ENCODE peak calls at places on chromosomes 4 and X, in nine cellular contexts. J, Y, B, C, D, Q, M, P and E are unnamed samples.

GRCh38 chr4:76571274-76571673 is 136.2 kb downstream of the SHROOM3 start:
- DNase-seq in J (no peak), Y (no peak), B (no peak), C (no peak), D (no peak), Q (no peak), M (no peak), P (no peak), E (no peak)

GRCh38 chrX:74527344-74527743 is 87.1 kb downstream of the RLIM start:
- DNase-seq in J (no peak), Y (no peak), B (no peak), C (no peak), D (no peak), Q (no peak), M (no peak), P (no peak), E (no peak)

GRCh38 chr4:187478292-187479205 is 517.0 kb upstream of the ZFP42 start:
- DNase-seq in J (no peak), Y (no peak), B (no peak), C (peak; percentile 14), D (peak; percentile 91), Q (no peak), M (no peak), P (no peak), E (peak; percentile 94)

GRCh38 chrX:40938418-40938817 is 146.8 kb upstream of the USP9X start:
- DNase-seq in J (peak; percentile 9), Y (no peak), B (peak; percentile 40), C (no peak), D (peak; percentile 48), Q (no peak), M (no peak), P (no peak), E (peak; percentile 67)

GRCh38 chr4:168613869-168614268 is 117.0 kb downstream of the PALLD start:
- DNase-seq in J (no peak), Y (no peak), B (no peak), C (no peak), D (no peak), Q (no peak), M (no peak), P (no peak), E (no peak)

GRCh38 chr4:171813195-171813955 is at the start of gene GALNTL6:
- DNase-seq in J (no peak), Y (no peak), B (no peak), C (no peak), D (no peak), Q (peak; percentile 57), M (no peak), P (no peak), E (no peak)

GRCh38 chr4:104641427-104641826 is 146.7 kb upstream of the CXXC4 start:
- DNase-seq in J (peak; percentile 2), Y (no peak), B (no peak), C (no peak), D (no peak), Q (no peak), M (no peak), P (no peak), E (no peak)

GRCh38 chrX:110145854-110146253 is 142.9 kb downstream of the TMEM164 start:
- DNase-seq in J (peak; percentile 68), Y (peak; percentile 29), B (peak; percentile 3), C (no peak), D (peak; percentile 34), Q (peak; percentile 56), M (peak; percentile 11), P (no peak), E (peak; percentile 27)

GRCh38 chr4:113157086-113157857 is 107.8 kb downstream of the ANK2 start:
- DNase-seq in J (no peak), Y (no peak), B (no peak), C (no peak), D (no peak), Q (no peak), M (no peak), P (no peak), E (no peak)

GRCh38 chr4:64095398-64095797 is 313.9 kb downstream of the TECRL start:
- DNase-seq in J (peak; percentile 36), Y (no peak), B (no peak), C (no peak), D (no peak), Q (no peak), M (no peak), P (no peak), E (no peak)

GRCh38 chrX:39905475-39905889 is 192.3 kb downstream of the BCOR start:
- DNase-seq in J (no peak), Y (peak; percentile 3), B (no peak), C (no peak), D (no peak), Q (peak; percentile 24), M (no peak), P (no peak), E (no peak)

GRCh38 chr4:78704981-78705757 is 71.0 kb upstream of the BMP2K start:
- DNase-seq in J (peak; percentile 25), Y (peak; percentile 1), B (peak; percentile 58), C (no peak), D (peak; percentile 70), Q (no peak), M (no peak), P (no peak), E (peak; percentile 5)

GRCh38 chr4:7196283-7196651 is 3.9 kb downstream of the SORCS2 start:
- DNase-seq in J (no peak), Y (no peak), B (no peak), C (no peak), D (no peak), Q (no peak), M (no peak), P (no peak), E (no peak)

GRCh38 chr4:153115322-153116100 is 88.7 kb upstream of the TRIM2 start:
- DNase-seq in J (peak; percentile 85), Y (peak; percentile 29), B (peak; percentile 81), C (peak; percentile 74), D (peak; percentile 82), Q (peak; percentile 72), M (no peak), P (peak; percentile 63), E (peak; percentile 84)

GRCh38 chr4:94452476-94453300 is 946 bp downstream of the PDLIM5 start:
- DNase-seq in J (peak; percentile 81), Y (peak; percentile 71), B (peak; percentile 85), C (peak; percentile 96), D (peak; percentile 86), Q (peak; percentile 65), M (peak; percentile 27), P (peak; percentile 3), E (peak; percentile 92)

GRCh38 chr4:120755864-120756263 is 166.7 kb downstream of the PRDM5 start:
- DNase-seq in J (no peak), Y (no peak), B (no peak), C (no peak), D (no peak), Q (no peak), M (no peak), P (no peak), E (no peak)

GRCh38 chrX:53379008-53379710 is 43.3 kb downstream of the SMC1A start:
- DNase-seq in J (no peak), Y (no peak), B (no peak), C (no peak), D (no peak), Q (no peak), M (no peak), P (no peak), E (no peak)

GRCh38 chrX:152895121-152895520 is 2.7 kb upstream of the ZNF185 start:
- DNase-seq in J (no peak), Y (no peak), B (no peak), C (no peak), D (no peak), Q (no peak), M (no peak), P (no peak), E (no peak)

GRCh38 chr4:174646326-174646725 is 124.0 kb upstream of the HPGD start:
- DNase-seq in J (no peak), Y (no peak), B (no peak), C (no peak), D (no peak), Q (no peak), M (no peak), P (no peak), E (no peak)

GRCh38 chr4:61301285-61301684 is 101.2 kb downstream of the ADGRL3 start:
- DNase-seq in J (no peak), Y (no peak), B (no peak), C (no peak), D (no peak), Q (no peak), M (peak; percentile 84), P (no peak), E (no peak)

GRCh38 chr4:80189956-80190671 is 7.2 kb upstream of the PRDM8 start:
- DNase-seq in J (no peak), Y (no peak), B (no peak), C (no peak), D (no peak), Q (no peak), M (peak; percentile 54), P (no peak), E (peak; percentile 57)

GRCh38 chrX:107135076-107135964 is 16.7 kb upstream of the RBM41 start:
- DNase-seq in J (peak; percentile 43), Y (peak; percentile 61), B (peak; percentile 74), C (no peak), D (peak; percentile 43), Q (no peak), M (no peak), P (no peak), E (peak; percentile 50)

GRCh38 chr4:183721207-183722081 is 62.4 kb downstream of the TRAPPC11 start:
- DNase-seq in J (no peak), Y (peak; percentile 80), B (peak; percentile 78), C (no peak), D (peak; percentile 36), Q (peak; percentile 85), M (no peak), P (peak; percentile 50), E (no peak)

GRCh38 chrX:30786374-30786773 is 102.7 kb downstream of the TAB3 start:
- DNase-seq in J (peak; percentile 62), Y (no peak), B (no peak), C (no peak), D (no peak), Q (no peak), M (no peak), P (no peak), E (no peak)

GRCh38 chr4:159296061-159296460 is 193.2 kb downstream of the RAPGEF2 start:
- DNase-seq in J (peak; percentile 56), Y (no peak), B (peak; percentile 40), C (no peak), D (peak; percentile 66), Q (no peak), M (no peak), P (no peak), E (peak; percentile 50)

GRCh38 chrX:4787971-4788370 is 1074.5 kb upstream of the PRKX start:
- DNase-seq in J (peak; percentile 4), Y (no peak), B (no peak), C (no peak), D (no peak), Q (no peak), M (no peak), P (no peak), E (no peak)

GRCh38 chrX:106862972-106863688 is 40.0 kb downstream of the RIPPLY1 start:
- DNase-seq in J (no peak), Y (peak; percentile 38), B (no peak), C (no peak), D (peak; percentile 1), Q (peak; percentile 32), M (no peak), P (no peak), E (peak; percentile 2)